ENCODE peak calls at places on chromosomes 11 and 22, in seven cellular contexts. B is mesothelial cell of epicardium; X is EH; O is caudate nucleus; C is MV-4-11; G is activated naive CD8-positive, alpha-beta T cell treated with anti-CD3 and anti-CD28 coated beads for 36 hours; U is GM12891. A is an unnamed sample.
A peak's percentile ranks its signal among the peaks of the same experiment; 100 is the strongest.

GRCh38 chr11:124899376-124900145 is 1.9 kb upstream of the ROBO4 start:
- DNase-seq in G (no peak), B (no peak), X (no peak), U (no peak), O (no peak), C (no peak), A (no peak)

GRCh38 chr11:27124514-27125264 is 84.1 kb downstream of the BBOX1 start:
- DNase-seq in C (no peak), O (no peak), G (no peak), U (no peak), X (peak; percentile 52), B (no peak), A (peak; percentile 18)

GRCh38 chr22:42699281-42699681 is 21.4 kb downstream of the A4GALT start:
- DNase-seq in U (no peak), B (no peak), O (no peak), X (no peak), G (no peak), C (no peak), A (no peak)

GRCh38 chr22:40499187-40499753 is 128.9 kb downstream of the SGSM3 start:
- DNase-seq in C (peak; percentile 77), B (no peak), X (peak; percentile 99), U (peak; percentile 15), G (peak; percentile 8), O (no peak), A (peak; percentile 96)

GRCh38 chr11:111975076-111975806 is 38.1 kb downstream of the DIXDC1 start:
- DNase-seq in U (no peak), B (no peak), O (no peak), C (no peak), X (peak; percentile 9), G (no peak), A (no peak)

GRCh38 chr22:17370766-17371181 is 1.5 kb downstream of the CECR2 start:
- DNase-seq in B (no peak), U (no peak), G (no peak), O (no peak), X (no peak), C (no peak), A (no peak)

GRCh38 chr11:129738242-129738641 is 77.4 kb upstream of the TMEM45B start:
- DNase-seq in U (no peak), B (no peak), X (no peak), O (no peak), C (no peak), G (no peak), A (peak; percentile 62)

GRCh38 chr11:128716661-128717210 is 22.9 kb downstream of the FLI1 start:
- DNase-seq in C (no peak), B (no peak), G (peak; percentile 63), U (no peak), O (no peak), X (peak; percentile 79), A (no peak)

GRCh38 chr22:20562607-20563463 is 55.4 kb downstream of the MED15 start:
- DNase-seq in O (no peak), B (no peak), G (no peak), X (no peak), C (no peak), U (no peak), A (no peak)

GRCh38 chr22:28112548-28113043 is 193.5 kb upstream of the PITPNB start:
- DNase-seq in G (no peak), O (no peak), B (peak; percentile 54), U (no peak), C (no peak), X (peak; percentile 65), A (peak; percentile 64)

GRCh38 chr11:117378966-117379865 is 51.6 kb downstream of the CEP164 start:
- DNase-seq in B (no peak), C (no peak), G (no peak), O (no peak), X (no peak), U (no peak), A (no peak)

GRCh38 chr11:94417386-94417987 is 16.3 kb upstream of the GPR83 start:
- DNase-seq in U (no peak), B (no peak), G (no peak), O (no peak), C (no peak), X (peak; percentile 55), A (peak; percentile 12)

GRCh38 chr11:2581151-2581930 is 118.5 kb downstream of the KCNQ1OT1 start:
- DNase-seq in U (no peak), G (no peak), X (no peak), O (no peak), C (no peak), B (peak; percentile 30), A (no peak)

GRCh38 chr11:16240687-16241086 is 115.7 kb downstream of the SOX6 start:
- DNase-seq in B (no peak), C (no peak), G (no peak), X (no peak), U (no peak), O (no peak), A (no peak)

GRCh38 chr11:35998651-35999050 is 54.8 kb downstream of the LDLRAD3 start:
- DNase-seq in O (no peak), G (no peak), X (no peak), C (no peak), B (no peak), U (no peak), A (no peak)

GRCh38 chr22:21445437-21446127 is 21.6 kb upstream of the TMEM191C start:
- DNase-seq in G (no peak), B (no peak), U (no peak), C (no peak), O (no peak), X (no peak), A (no peak)

GRCh38 chr11:69436041-69436982 is 45.2 kb upstream of the LINC01488 start:
- DNase-seq in B (no peak), X (no peak), U (no peak), C (peak; percentile 82), G (no peak), O (no peak), A (no peak)

GRCh38 chr11:119861160-119861559 is 132.2 kb upstream of the NECTIN1 start:
- DNase-seq in X (no peak), U (no peak), B (no peak), G (no peak), O (no peak), C (no peak), A (no peak)

GRCh38 chr11:115488945-115489344 is 15.3 kb downstream of the CADM1 start:
- DNase-seq in X (peak; percentile 89), O (no peak), C (no peak), U (no peak), B (no peak), G (no peak), A (peak; percentile 95)

GRCh38 chr11:9763301-9763700 is 99.4 kb downstream of the SWAP70 start:
- DNase-seq in X (no peak), G (no peak), U (no peak), C (no peak), O (no peak), B (no peak), A (no peak)

GRCh38 chr11:44950625-44951472 is at the start of gene TP53I11:
- DNase-seq in G (peak; percentile 83), U (peak; percentile 64), B (peak; percentile 81), O (no peak), X (peak; percentile 80), C (no peak), A (no peak)